ENCODE peak calls at places on chromosomes 13 and 19, in six cellular contexts. S, N, W, P, J and C are unnamed samples.

GRCh38 chr19:13103961-13104847 is 1.5 kb upstream of the LYL1 start:
- DNase-seq in S (no peak), N (no peak), W (peak), P (peak), J (peak), C (peak)

GRCh38 chr13:51614350-51614786 is 30.1 kb downstream of the WDFY2 start:
- DNase-seq in S (peak), N (no peak), W (peak), P (peak), J (no peak), C (peak)

GRCh38 chr19:57016076-57016475 is 103.7 kb upstream of the USP29 start:
- DNase-seq in S (no peak), N (no peak), W (peak), P (no peak), J (no peak), C (peak)

GRCh38 chr13:73653688-73654087 is 480.5 kb downstream of the KLF12 start:
- DNase-seq in S (no peak), N (no peak), W (no peak), P (no peak), J (no peak), C (no peak)

GRCh38 chr13:51435002-51435578 is 17.7 kb downstream of the INTS6 start:
- DNase-seq in S (no peak), N (no peak), W (no peak), P (no peak), J (peak), C (no peak)

GRCh38 chr13:67390462-67391093 is 160.4 kb upstream of the PCDH9 start:
- DNase-seq in S (no peak), N (no peak), W (no peak), P (no peak), J (no peak), C (no peak)

GRCh38 chr19:11763611-11764010 is 3.2 kb upstream of the ZNF441 start:
- DNase-seq in S (no peak), N (no peak), W (no peak), P (no peak), J (no peak), C (no peak)

GRCh38 chr13:73715114-73715909 is 418.9 kb downstream of the KLF12 start:
- DNase-seq in S (no peak), N (no peak), W (no peak), P (no peak), J (no peak), C (no peak)

GRCh38 chr13:72453161-72453560 is 274.3 kb downstream of the MZT1 start:
- DNase-seq in S (no peak), N (no peak), W (no peak), P (no peak), J (no peak), C (no peak)

GRCh38 chr13:29369060-29369743 is 226.3 kb downstream of the SLC7A1 start:
- DNase-seq in S (no peak), N (no peak), W (no peak), P (peak), J (peak), C (peak)

GRCh38 chr19:1101337-1101698 is 2.5 kb upstream of the GPX4 start:
- DNase-seq in S (no peak), N (no peak), W (no peak), P (no peak), J (no peak), C (no peak)

GRCh38 chr13:44303681-44304432 is 69.8 kb upstream of the SERP2 start:
- DNase-seq in S (no peak), N (no peak), W (no peak), P (no peak), J (no peak), C (no peak)

GRCh38 chr19:34995551-34995950 is 4.6 kb upstream of the GRAMD1A start:
- DNase-seq in S (no peak), N (no peak), W (no peak), P (no peak), J (no peak), C (no peak)

GRCh38 chr19:45779231-45780145 is 2.8 kb downstream of the DMPK start:
- DNase-seq in S (peak), N (no peak), W (no peak), P (peak), J (peak), C (no peak)

GRCh38 chr13:107641574-107641973 is 573.8 kb downstream of the LIG4 start:
- DNase-seq in S (no peak), N (no peak), W (no peak), P (no peak), J (no peak), C (no peak)

GRCh38 chr19:49801966-49802661 is 11.0 kb downstream of the FUZ start:
- DNase-seq in S (peak), N (no peak), W (peak), P (no peak), J (peak), C (peak)